ENCODE peak calls at places on chromosome 17, in six cellular contexts. One of them, this sample, is unnamed.

GRCh38 chr17:50883850-50884291 is 17.7 kb upstream of the TOB1 start:
- DNase-seq in HCT116: no peak
- DNase-seq in right lobe of liver: peak; percentile 46
- DNase-seq in testis: no peak
- DNase-seq in prostate gland: no peak
- DNase-seq in stomach: peak; percentile 53
- DNase-seq in this sample: no peak

GRCh38 chr17:5672815-5673430 is 88.6 kb upstream of the NLRP1 start:
- DNase-seq in HCT116: no peak
- DNase-seq in right lobe of liver: no peak
- DNase-seq in testis: no peak
- DNase-seq in prostate gland: no peak
- DNase-seq in stomach: no peak
- DNase-seq in this sample: no peak

GRCh38 chr17:36535669-36536081 is 888 bp downstream of the PIGW start:
- DNase-seq in HCT116: no peak
- DNase-seq in right lobe of liver: no peak
- DNase-seq in testis: no peak
- DNase-seq in prostate gland: no peak
- DNase-seq in stomach: no peak
- DNase-seq in this sample: no peak

GRCh38 chr17:36934759-36935630 is 2.3 kb upstream of the LHX1 start:
- DNase-seq in HCT116: no peak
- DNase-seq in right lobe of liver: no peak
- DNase-seq in testis: no peak
- DNase-seq in prostate gland: no peak
- DNase-seq in stomach: no peak
- DNase-seq in this sample: no peak

GRCh38 chr17:38693700-38694329 is 11.3 kb upstream of the MLLT6 start:
- DNase-seq in HCT116: no peak
- DNase-seq in right lobe of liver: peak; percentile 94
- DNase-seq in testis: peak; percentile 95
- DNase-seq in prostate gland: peak; percentile 43
- DNase-seq in stomach: peak; percentile 71
- DNase-seq in this sample: peak; percentile 99

GRCh38 chr17:31494259-31495048 is 103.0 kb downstream of the RAB11FIP4 start:
- DNase-seq in HCT116: no peak
- DNase-seq in right lobe of liver: no peak
- DNase-seq in testis: no peak
- DNase-seq in prostate gland: no peak
- DNase-seq in stomach: peak; percentile 44
- DNase-seq in this sample: no peak

GRCh38 chr17:28404812-28405570 is 1.0 kb downstream of the SLC46A1 start:
- DNase-seq in HCT116: no peak
- DNase-seq in right lobe of liver: peak; percentile 94
- DNase-seq in testis: peak; percentile 27
- DNase-seq in prostate gland: no peak
- DNase-seq in stomach: peak; percentile 50
- DNase-seq in this sample: no peak

GRCh38 chr17:81927145-81927652 is 336 bp downstream of the MAFG start:
- DNase-seq in HCT116: no peak
- DNase-seq in right lobe of liver: no peak
- DNase-seq in testis: no peak
- DNase-seq in prostate gland: no peak
- DNase-seq in stomach: no peak
- DNase-seq in this sample: no peak

GRCh38 chr17:29243792-29244191 is 2.9 kb upstream of the CRYBA1 start:
- DNase-seq in HCT116: no peak
- DNase-seq in right lobe of liver: no peak
- DNase-seq in testis: peak; percentile 39
- DNase-seq in prostate gland: no peak
- DNase-seq in stomach: no peak
- DNase-seq in this sample: no peak

GRCh38 chr17:41519501-41520224 is 973 bp upstream of the KRT15 start:
- DNase-seq in HCT116: no peak
- DNase-seq in right lobe of liver: no peak
- DNase-seq in testis: no peak
- DNase-seq in prostate gland: peak; percentile 73
- DNase-seq in stomach: no peak
- DNase-seq in this sample: no peak

GRCh38 chr17:74008196-74008595 is 195.3 kb upstream of the RPL38 start:
- DNase-seq in HCT116: peak; percentile 16
- DNase-seq in right lobe of liver: no peak
- DNase-seq in testis: no peak
- DNase-seq in prostate gland: no peak
- DNase-seq in stomach: no peak
- DNase-seq in this sample: no peak

GRCh38 chr17:66191607-66192377 is at the start of gene CEP112:
- DNase-seq in HCT116: peak; percentile 69
- DNase-seq in right lobe of liver: peak; percentile 78
- DNase-seq in testis: peak; percentile 91
- DNase-seq in prostate gland: peak; percentile 45
- DNase-seq in stomach: peak; percentile 76
- DNase-seq in this sample: peak; percentile 78

GRCh38 chr17:27513849-27514248 is 57.6 kb downstream of the KSR1 start:
- DNase-seq in HCT116: no peak
- DNase-seq in right lobe of liver: no peak
- DNase-seq in testis: no peak
- DNase-seq in prostate gland: no peak
- DNase-seq in stomach: no peak
- DNase-seq in this sample: no peak

GRCh38 chr17:30263552-30264333 is 28.0 kb downstream of the BLMH start:
- DNase-seq in HCT116: no peak
- DNase-seq in right lobe of liver: peak; percentile 85
- DNase-seq in testis: no peak
- DNase-seq in prostate gland: no peak
- DNase-seq in stomach: no peak
- DNase-seq in this sample: no peak

GRCh38 chr17:39939031-39939430 is 11.5 kb downstream of the LRRC3C start:
- DNase-seq in HCT116: no peak
- DNase-seq in right lobe of liver: no peak
- DNase-seq in testis: no peak
- DNase-seq in prostate gland: no peak
- DNase-seq in stomach: no peak
- DNase-seq in this sample: no peak

DNA sequence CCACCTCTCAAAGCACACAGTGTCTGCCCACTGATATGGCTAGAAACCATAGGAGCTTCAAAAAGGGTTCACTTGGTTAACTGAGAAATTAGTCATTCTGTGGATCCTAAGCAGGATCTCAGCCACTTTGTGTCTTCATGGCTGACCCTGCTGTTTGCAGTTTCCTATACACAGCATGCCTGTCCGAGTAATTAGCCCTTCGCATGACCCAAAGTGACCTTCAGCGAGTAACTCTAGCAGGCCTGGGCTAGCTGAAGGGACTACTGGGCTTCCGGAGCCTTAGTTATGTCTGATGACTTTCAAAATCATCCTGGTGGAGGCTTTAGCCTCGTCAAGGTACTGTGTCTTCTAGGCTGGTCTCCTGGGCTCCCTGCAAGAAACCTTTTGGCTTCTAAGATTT is 28.9 kb upstream of the FBXW10B start:
- DNase-seq in HCT116: no peak
- DNase-seq in right lobe of liver: no peak
- DNase-seq in testis: no peak
- DNase-seq in prostate gland: no peak
- DNase-seq in stomach: no peak
- DNase-seq in this sample: no peak
- H3K4me3 ChIP-seq in HCT116: no peak overlapping the region
- H3K4me3 ChIP-seq in right lobe of liver: no peak overlapping the region
- H3K4me3 ChIP-seq in testis: peak overlapping the region; percentile 63
- H3K4me3 ChIP-seq in prostate gland: no peak overlapping the region
- H3K4me3 ChIP-seq in stomach: peak overlapping the region; percentile 55
- H3K4me3 ChIP-seq in this sample: no peak overlapping the region

GRCh38 chr17:75491680-75492079 is 23.7 kb downstream of the CASKIN2 start:
- DNase-seq in HCT116: no peak
- DNase-seq in right lobe of liver: no peak
- DNase-seq in testis: no peak
- DNase-seq in prostate gland: no peak
- DNase-seq in stomach: no peak
- DNase-seq in this sample: no peak

GRCh38 chr17:75492555-75493168 is 22.7 kb downstream of the CASKIN2 start:
- DNase-seq in HCT116: no peak
- DNase-seq in right lobe of liver: no peak
- DNase-seq in testis: no peak
- DNase-seq in prostate gland: no peak
- DNase-seq in stomach: no peak
- DNase-seq in this sample: no peak

GRCh38 chr17:75496005-75496404 is 19.3 kb downstream of the CASKIN2 start:
- DNase-seq in HCT116: no peak
- DNase-seq in right lobe of liver: no peak
- DNase-seq in testis: no peak
- DNase-seq in prostate gland: no peak
- DNase-seq in stomach: no peak
- DNase-seq in this sample: no peak

GRCh38 chr17:75493476-75494129 is 21.7 kb downstream of the CASKIN2 start:
- DNase-seq in HCT116: no peak
- DNase-seq in right lobe of liver: no peak
- DNase-seq in testis: no peak
- DNase-seq in prostate gland: no peak
- DNase-seq in stomach: no peak
- DNase-seq in this sample: no peak

GRCh38 chr17:75494326-75494877 is 20.9 kb downstream of the CASKIN2 start:
- DNase-seq in HCT116: no peak
- DNase-seq in right lobe of liver: no peak
- DNase-seq in testis: no peak
- DNase-seq in prostate gland: no peak
- DNase-seq in stomach: no peak
- DNase-seq in this sample: no peak
- H3K4me1 ChIP-seq in HCT116: no peaks in the 10 kb centered on the region
- H3K4me1 ChIP-seq in right lobe of liver: no peaks in the 10 kb centered on the region
- H3K4me1 ChIP-seq in testis: peaks cover 18% of the 10 kb centered on the region
- H3K4me1 ChIP-seq in prostate gland: no peaks in the 10 kb centered on the region
- H3K4me1 ChIP-seq in stomach: peaks cover 14% of the 10 kb centered on the region
- H3K4me1 ChIP-seq in this sample: peaks cover 10% of the 10 kb centered on the region

GRCh38 chr17:78131172-78132085 is 858 bp downstream of the TMC8 start:
- DNase-seq in HCT116: no peak
- DNase-seq in right lobe of liver: no peak
- DNase-seq in testis: no peak
- DNase-seq in prostate gland: no peak
- DNase-seq in stomach: no peak
- DNase-seq in this sample: no peak

GRCh38 chr17:78130439-78131101 is at the start of gene TMC8:
- DNase-seq in HCT116: no peak
- DNase-seq in right lobe of liver: no peak
- DNase-seq in testis: no peak
- DNase-seq in prostate gland: no peak
- DNase-seq in stomach: peak; percentile 51
- DNase-seq in this sample: no peak

GRCh38 chr17:78132767-78133178 is 2.2 kb downstream of the TMC8 start:
- DNase-seq in HCT116: no peak
- DNase-seq in right lobe of liver: no peak
- DNase-seq in testis: no peak
- DNase-seq in prostate gland: no peak
- DNase-seq in stomach: no peak
- DNase-seq in this sample: no peak

GRCh38 chr17:78133179-78133951 is 2.8 kb downstream of the TMC8 start:
- DNase-seq in HCT116: no peak
- DNase-seq in right lobe of liver: no peak
- DNase-seq in testis: no peak
- DNase-seq in prostate gland: no peak
- DNase-seq in stomach: no peak
- DNase-seq in this sample: no peak

GRCh38 chr17:78132086-78132676 is 1.6 kb downstream of the TMC8 start:
- DNase-seq in HCT116: no peak
- DNase-seq in right lobe of liver: peak; percentile 52
- DNase-seq in testis: no peak
- DNase-seq in prostate gland: peak; percentile 49
- DNase-seq in stomach: peak; percentile 63
- DNase-seq in this sample: no peak
- TF ChIP-seq POLR2A in HCT116: peak; percentile 57
- TF ChIP-seq POLR2A in right lobe of liver: no peak
- TF ChIP-seq POLR2A in testis: no peak
- TF ChIP-seq POLR2A in prostate gland: peak; percentile 63
- TF ChIP-seq POLR2A in stomach: no peak
- TF ChIP-seq POLR2A in this sample: no peak

GRCh38 chr17:16962804-16963203 is 9.1 kb downstream of the TNFRSF13B start:
- DNase-seq in HCT116: peak; percentile 41
- DNase-seq in right lobe of liver: no peak
- DNase-seq in testis: peak; percentile 8
- DNase-seq in prostate gland: no peak
- DNase-seq in stomach: no peak
- DNase-seq in this sample: peak; percentile 20

DNA sequence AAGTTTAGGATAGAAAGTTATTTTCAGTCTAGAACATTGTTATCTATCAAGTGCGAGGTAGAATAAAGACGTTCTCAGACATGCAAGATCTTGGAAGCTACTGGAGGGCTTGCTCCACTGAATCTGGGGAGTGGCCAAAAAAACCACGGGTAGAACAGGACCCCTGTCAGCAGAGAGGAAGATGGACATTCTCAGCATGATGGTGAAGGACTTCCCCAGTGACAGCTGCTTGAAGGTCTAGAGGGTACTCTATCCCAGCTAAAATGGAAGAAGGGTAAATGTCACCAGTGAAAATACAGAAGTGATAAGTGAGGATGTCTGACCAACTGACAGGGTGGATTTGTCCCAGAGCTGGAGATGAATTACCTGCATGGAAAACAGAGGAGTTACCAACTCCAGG is 10.1 kb downstream of the TNFRSF13B start:
- DNase-seq in HCT116: no peak
- DNase-seq in right lobe of liver: no peak
- DNase-seq in testis: no peak
- DNase-seq in prostate gland: no peak
- DNase-seq in stomach: no peak
- DNase-seq in this sample: no peak
- H3K4me3 ChIP-seq in HCT116: no peak overlapping the region
- H3K4me3 ChIP-seq in right lobe of liver: no peak overlapping the region
- H3K4me3 ChIP-seq in testis: no peak overlapping the region
- H3K4me3 ChIP-seq in prostate gland: no peak overlapping the region
- H3K4me3 ChIP-seq in stomach: no peak overlapping the region
- H3K4me3 ChIP-seq in this sample: no peak overlapping the region

This sample was measured in sigmoid colon.